ENCODE peak calls at places on chromosomes 1 and 21, in ten cellular contexts. X is mucosa of descending colon; B is activated T-helper 1 cell treated with Interleukin-2 at 50 U/mL for 16 hours; C is kidney tubule cell; M is activated T-cell treated with anti-CD3 and anti-CD28 coated beads for 1 hour; G is HFFc6; Y is effector memory CD8-positive, alpha-beta T cell; F is stimulated activated CD8-positive, alpha-beta memory T cell treated with anti-CD3 and anti-CD28 coated beads, Interleukin-2, amount 100 ng/mL, for 48 hours; V is memory B cell; W is aorta. I is an unnamed sample.

GRCh38 chr1:47582891-47583608 is 145.2 kb downstream of the FOXD2 start:
- DNase-seq in Y (no peak), W (no peak), M (no peak), F (peak; percentile 3), V (no peak), C (peak; percentile 68), B (no peak), G (no peak), X (no peak), I (no peak)

GRCh38 chr21:44353200-44353970 is at the start of gene TRPM2:
- DNase-seq in Y (no peak), C (no peak), V (no peak), M (peak; percentile 17), X (no peak), G (no peak), B (peak; percentile 20), F (no peak), W (peak; percentile 82), I (peak; percentile 44)

GRCh38 chr1:83959824-83960441 is 39.0 kb downstream of the TTLL7 start:
- DNase-seq in G (peak; percentile 4), X (no peak), B (no peak), C (no peak), M (no peak), Y (no peak), V (no peak), F (no peak), W (no peak), I (no peak)

GRCh38 chr1:66489972-66490601 is 43.9 kb upstream of the SGIP1 start:
- DNase-seq in M (no peak), G (peak; percentile 51), B (no peak), C (no peak), Y (no peak), F (no peak), V (no peak), X (no peak), W (no peak), I (no peak)

GRCh38 chr1:160651428-160652064 is 4.7 kb upstream of the SLAMF1 start:
- DNase-seq in G (no peak), C (no peak), X (no peak), V (no peak), M (no peak), W (no peak), F (no peak), Y (no peak), B (no peak), I (no peak)

GRCh38 chr21:41766883-41767605 is at the start of gene RIPK4:
- DNase-seq in V (no peak), F (peak; percentile 47), C (peak; percentile 96), W (peak; percentile 68), Y (no peak), G (peak; percentile 16), B (peak; percentile 30), X (peak; percentile 92), M (peak; percentile 48), I (peak; percentile 37)

GRCh38 chr1:205056956-205057568 is 14.1 kb downstream of the CNTN2 start:
- DNase-seq in Y (no peak), V (no peak), M (no peak), W (no peak), C (no peak), G (no peak), F (no peak), B (no peak), X (no peak), I (no peak)

GRCh38 chr1:205370780-205371179 is 14.1 kb upstream of the KLHDC8A start:
- DNase-seq in Y (no peak), M (no peak), X (peak; percentile 35), V (no peak), F (no peak), B (no peak), C (no peak), W (no peak), G (no peak), I (no peak)

GRCh38 chr1:181075727-181076350 is 12.7 kb upstream of the IER5 start:
- DNase-seq in W (no peak), F (no peak), Y (no peak), X (no peak), G (no peak), B (no peak), M (no peak), V (no peak), C (peak; percentile 84), I (no peak)

GRCh38 chr1:59678809-59679228 is 135.9 kb upstream of the HOOK1 start:
- DNase-seq in B (no peak), Y (no peak), F (no peak), M (no peak), V (no peak), C (peak; percentile 96), G (peak; percentile 96), X (no peak), W (no peak), I (no peak)

GRCh38 chr1:46193984-46194570 is 4.2 kb downstream of the POMGNT1 start:
- DNase-seq in F (no peak), B (no peak), G (no peak), X (no peak), C (peak; percentile 69), W (no peak), M (no peak), V (no peak), Y (no peak), I (no peak)

GRCh38 chr1:69814926-69815325 is 247.2 kb downstream of the LRRC7 start:
- DNase-seq in X (no peak), C (no peak), G (no peak), V (no peak), B (no peak), Y (no peak), M (no peak), F (no peak), W (no peak), I (no peak)

GRCh38 chr1:211775208-211775607 is 55.4 kb downstream of the LPGAT1 start:
- DNase-seq in X (no peak), Y (no peak), M (no peak), V (no peak), G (no peak), C (no peak), B (no peak), W (no peak), F (no peak), I (no peak)

GRCh38 chr1:43449708-43450069 is 4.0 kb downstream of the HYI start:
- DNase-seq in V (no peak), G (no peak), M (no peak), X (no peak), B (no peak), F (no peak), Y (no peak), W (no peak), C (no peak), I (no peak)

GRCh38 chr1:236451796-236452373 is 57.8 kb downstream of the EDARADD start:
- DNase-seq in X (peak; percentile 39), C (peak; percentile 23), M (peak; percentile 21), G (no peak), B (peak; percentile 15), W (no peak), F (no peak), Y (peak; percentile 43), V (no peak), I (peak; percentile 52)

GRCh38 chr1:94334764-94335163 is 83.4 kb upstream of the ABCD3 start:
- DNase-seq in X (no peak), V (no peak), B (no peak), F (no peak), Y (no peak), C (peak; percentile 14), G (no peak), W (no peak), M (no peak), I (no peak)

GRCh38 chr1:19067912-19068638 is 111.6 kb upstream of the IFFO2 start:
- DNase-seq in B (no peak), F (no peak), M (no peak), Y (no peak), V (no peak), C (no peak), X (no peak), W (no peak), G (no peak), I (no peak)

GRCh38 chr1:230054092-230054749 is 12.8 kb upstream of the GALNT2 start:
- DNase-seq in M (no peak), W (no peak), G (no peak), F (no peak), X (no peak), C (no peak), V (no peak), B (no peak), Y (no peak), I (no peak)

GRCh38 chr1:107934573-107934972 is 30.4 kb downstream of the VAV3 start:
- DNase-seq in G (no peak), V (no peak), W (no peak), F (no peak), B (no peak), Y (no peak), C (no peak), M (no peak), X (no peak), I (no peak)

GRCh38 chr1:184456189-184456588 is 69.4 kb downstream of the C1orf21 start:
- DNase-seq in B (no peak), C (no peak), G (no peak), W (no peak), X (no peak), M (no peak), V (no peak), F (no peak), Y (no peak), I (no peak)

GRCh38 chr1:70706381-70707173 is 295.5 kb downstream of the CTH start:
- DNase-seq in V (no peak), X (no peak), M (no peak), Y (no peak), G (no peak), C (peak; percentile 5), W (no peak), B (no peak), F (no peak), I (no peak)

GRCh38 chr1:162381383-162381782 is at the start of gene C1orf226:
- DNase-seq in C (peak; percentile 79), V (no peak), W (no peak), G (no peak), B (no peak), M (no peak), F (no peak), Y (no peak), X (peak; percentile 75), I (no peak)

GRCh38 chr1:76993036-76993435 is 125.8 kb downstream of the ST6GALNAC5 start:
- DNase-seq in C (no peak), W (no peak), G (no peak), M (no peak), Y (no peak), B (no peak), V (no peak), X (no peak), F (no peak), I (no peak)

GRCh38 chr1:221206076-221206475 is 326.8 kb downstream of the HLX start:
- DNase-seq in W (no peak), X (no peak), B (no peak), Y (no peak), M (no peak), G (no peak), V (no peak), C (no peak), F (no peak), I (no peak)

GRCh38 chr1:167683641-167684502 is 37.9 kb upstream of the MPZL1 start:
- DNase-seq in V (no peak), F (no peak), W (peak; percentile 61), M (no peak), C (no peak), X (no peak), G (no peak), Y (no peak), B (no peak), I (no peak)

GRCh38 chr1:47478090-47478489 is 40.2 kb downstream of the FOXD2 start:
- DNase-seq in W (no peak), G (no peak), V (no peak), B (no peak), C (no peak), M (no peak), F (no peak), Y (no peak), X (peak; percentile 79), I (no peak)

GRCh38 chr1:162145280-162145965 is 75.9 kb downstream of the NOS1AP start:
- DNase-seq in M (no peak), G (no peak), Y (no peak), C (peak; percentile 15), B (no peak), F (no peak), W (no peak), X (no peak), V (no peak), I (no peak)

GRCh38 chr21:33441489-33442477 is 38.0 kb downstream of the TMEM50B start:
- DNase-seq in M (no peak), C (peak; percentile 96), F (no peak), G (peak; percentile 65), W (peak; percentile 68), B (no peak), X (peak; percentile 62), Y (no peak), V (peak; percentile 53), I (no peak)